ENCODE peak calls at places on chromosomes 2 and 18, in four cellular contexts. One of them, this sample, is unnamed.

GRCh38 chr18:63339920-63340484 is 20.4 kb upstream of the BCL2 start:
- DNase-seq in fibroblast of lung: peak; percentile 58
- DNase-seq in CD4-positive, CD25-positive, alpha-beta regulatory T cell: peak; percentile 30
- DNase-seq in neural progenitor cell: peak; percentile 86
- DNase-seq in this sample: peak; percentile 71

GRCh38 chr2:46134531-46135229 is 162.5 kb upstream of the EPAS1 start:
- DNase-seq in fibroblast of lung: peak; percentile 34
- DNase-seq in CD4-positive, CD25-positive, alpha-beta regulatory T cell: no peak
- DNase-seq in neural progenitor cell: no peak
- DNase-seq in this sample: no peak

GRCh38 chr2:192035731-192036442 is 158.8 kb downstream of the TMEFF2 start:
- DNase-seq in fibroblast of lung: peak; percentile 79
- DNase-seq in CD4-positive, CD25-positive, alpha-beta regulatory T cell: no peak
- DNase-seq in neural progenitor cell: no peak
- DNase-seq in this sample: no peak

GRCh38 chr18:42954887-42955286 is 160.6 kb downstream of the RIT2 start:
- DNase-seq in fibroblast of lung: no peak
- DNase-seq in CD4-positive, CD25-positive, alpha-beta regulatory T cell: no peak
- DNase-seq in neural progenitor cell: no peak
- DNase-seq in this sample: no peak

GRCh38 chr2:207219716-207220414 is 54.1 kb upstream of the KLF7 start:
- DNase-seq in fibroblast of lung: peak; percentile 86
- DNase-seq in CD4-positive, CD25-positive, alpha-beta regulatory T cell: no peak
- DNase-seq in neural progenitor cell: no peak
- DNase-seq in this sample: no peak

GRCh38 chr2:65530547-65531320 is 98.3 kb upstream of the SPRED2 start:
- DNase-seq in fibroblast of lung: peak; percentile 54
- DNase-seq in CD4-positive, CD25-positive, alpha-beta regulatory T cell: no peak
- DNase-seq in neural progenitor cell: no peak
- DNase-seq in this sample: no peak

GRCh38 chr2:65204461-65205230 is 23.0 kb upstream of the ACTR2 start:
- DNase-seq in fibroblast of lung: peak; percentile 25
- DNase-seq in CD4-positive, CD25-positive, alpha-beta regulatory T cell: peak; percentile 16
- DNase-seq in neural progenitor cell: no peak
- DNase-seq in this sample: no peak

GRCh38 chr2:224359569-224359968 is 42.3 kb downstream of the FAM124B start:
- DNase-seq in fibroblast of lung: no peak
- DNase-seq in CD4-positive, CD25-positive, alpha-beta regulatory T cell: no peak
- DNase-seq in neural progenitor cell: peak; percentile 59
- DNase-seq in this sample: no peak

GRCh38 chr2:85705680-85706039 is 11.5 kb downstream of the GNLY start:
- DNase-seq in fibroblast of lung: peak; percentile 99
- DNase-seq in CD4-positive, CD25-positive, alpha-beta regulatory T cell: no peak
- DNase-seq in neural progenitor cell: no peak
- DNase-seq in this sample: no peak

GRCh38 chr2:130986890-130987493 is 106.3 kb downstream of the FAM168B start:
- DNase-seq in fibroblast of lung: no peak
- DNase-seq in CD4-positive, CD25-positive, alpha-beta regulatory T cell: no peak
- DNase-seq in neural progenitor cell: no peak
- DNase-seq in this sample: no peak

GRCh38 chr2:136362676-136363390 is 244.9 kb upstream of the CXCR4 start:
- DNase-seq in fibroblast of lung: no peak
- DNase-seq in CD4-positive, CD25-positive, alpha-beta regulatory T cell: no peak
- DNase-seq in neural progenitor cell: no peak
- DNase-seq in this sample: no peak

GRCh38 chr18:54250846-54251251 is 18.5 kb upstream of the POLI start:
- DNase-seq in fibroblast of lung: no peak
- DNase-seq in CD4-positive, CD25-positive, alpha-beta regulatory T cell: no peak
- DNase-seq in neural progenitor cell: no peak
- DNase-seq in this sample: no peak

GRCh38 chr2:167140767-167141166 is 252.5 kb downstream of the XIRP2 start:
- DNase-seq in fibroblast of lung: peak; percentile 97
- DNase-seq in CD4-positive, CD25-positive, alpha-beta regulatory T cell: no peak
- DNase-seq in neural progenitor cell: no peak
- DNase-seq in this sample: no peak

GRCh38 chr2:30237346-30238142 is 6.2 kb downstream of the LBH start:
- DNase-seq in fibroblast of lung: no peak
- DNase-seq in CD4-positive, CD25-positive, alpha-beta regulatory T cell: no peak
- DNase-seq in neural progenitor cell: no peak
- DNase-seq in this sample: no peak

GRCh38 chr18:23703057-23703986 is 14.1 kb downstream of the LAMA3 start:
- DNase-seq in fibroblast of lung: peak; percentile 77
- DNase-seq in CD4-positive, CD25-positive, alpha-beta regulatory T cell: no peak
- DNase-seq in neural progenitor cell: peak; percentile 49
- DNase-seq in this sample: peak; percentile 43

GRCh38 chr18:61893971-61894750 is 1.4 kb upstream of the RNF152 start:
- DNase-seq in fibroblast of lung: peak; percentile 61
- DNase-seq in CD4-positive, CD25-positive, alpha-beta regulatory T cell: peak; percentile 42
- DNase-seq in neural progenitor cell: peak; percentile 90
- DNase-seq in this sample: peak; percentile 90

GRCh38 chr2:222672068-222672401 is 577 bp downstream of the MOGAT1 start:
- DNase-seq in fibroblast of lung: no peak
- DNase-seq in CD4-positive, CD25-positive, alpha-beta regulatory T cell: no peak
- DNase-seq in neural progenitor cell: no peak
- DNase-seq in this sample: no peak

GRCh38 chr2:20343128-20343527 is 7.5 kb downstream of the PUM2 start:
- DNase-seq in fibroblast of lung: peak; percentile 38
- DNase-seq in CD4-positive, CD25-positive, alpha-beta regulatory T cell: no peak
- DNase-seq in neural progenitor cell: no peak
- DNase-seq in this sample: no peak
- H3K4me1 ChIP-seq in fibroblast of lung: peaks cover 3% of the 10 kb centered on the region
- H3K4me1 ChIP-seq in CD4-positive, CD25-positive, alpha-beta regulatory T cell: peaks cover 73% of the 10 kb centered on the region
- H3K4me1 ChIP-seq in neural progenitor cell: peaks cover 25% of the 10 kb centered on the region
- H3K4me1 ChIP-seq in this sample: peaks cover 13% of the 10 kb centered on the region

GRCh38 chr2:88254437-88255081 is 84.4 kb downstream of the THNSL2 start:
- DNase-seq in fibroblast of lung: no peak
- DNase-seq in CD4-positive, CD25-positive, alpha-beta regulatory T cell: no peak
- DNase-seq in neural progenitor cell: no peak
- DNase-seq in this sample: no peak
- H3K27me3 ChIP-seq in fibroblast of lung: no peaks in the 10 kb centered on the region
- H3K27me3 ChIP-seq in CD4-positive, CD25-positive, alpha-beta regulatory T cell: no peaks in the 10 kb centered on the region
- H3K27me3 ChIP-seq in neural progenitor cell: no peaks in the 10 kb centered on the region
- H3K27me3 ChIP-seq in this sample: peaks cover 3% of the 10 kb centered on the region

GRCh38 chr2:237835372-237835771 is 24.1 kb upstream of the RAMP1 start:
- DNase-seq in fibroblast of lung: no peak
- DNase-seq in CD4-positive, CD25-positive, alpha-beta regulatory T cell: no peak
- DNase-seq in neural progenitor cell: no peak
- DNase-seq in this sample: no peak

DNA sequence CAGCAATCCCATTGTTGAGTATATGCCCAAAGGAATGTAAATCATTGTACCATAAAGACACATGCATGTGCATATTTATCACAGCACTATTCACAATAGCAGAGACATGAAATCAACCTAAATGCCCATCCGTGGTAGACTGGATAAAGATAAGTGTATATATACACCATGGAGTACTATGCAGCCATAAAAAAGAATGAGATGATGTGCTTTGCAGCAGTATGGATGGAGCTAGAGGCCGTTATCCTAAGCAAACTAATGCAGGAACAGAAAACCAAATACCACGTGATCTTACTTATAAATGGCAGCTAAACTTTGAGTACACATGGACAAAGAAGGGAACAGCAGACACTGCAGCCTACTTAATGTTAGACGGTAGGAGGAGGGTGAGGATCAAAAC is 18.4 kb upstream of the RAMP1 start:
- DNase-seq in fibroblast of lung: no peak
- DNase-seq in CD4-positive, CD25-positive, alpha-beta regulatory T cell: no peak
- DNase-seq in neural progenitor cell: no peak
- DNase-seq in this sample: no peak
- H3K4me3 ChIP-seq in fibroblast of lung: no peak overlapping the region
- H3K4me3 ChIP-seq in CD4-positive, CD25-positive, alpha-beta regulatory T cell: no peak overlapping the region
- H3K4me3 ChIP-seq in neural progenitor cell: no peak overlapping the region
- H3K4me3 ChIP-seq in this sample: no peak overlapping the region

DNA sequence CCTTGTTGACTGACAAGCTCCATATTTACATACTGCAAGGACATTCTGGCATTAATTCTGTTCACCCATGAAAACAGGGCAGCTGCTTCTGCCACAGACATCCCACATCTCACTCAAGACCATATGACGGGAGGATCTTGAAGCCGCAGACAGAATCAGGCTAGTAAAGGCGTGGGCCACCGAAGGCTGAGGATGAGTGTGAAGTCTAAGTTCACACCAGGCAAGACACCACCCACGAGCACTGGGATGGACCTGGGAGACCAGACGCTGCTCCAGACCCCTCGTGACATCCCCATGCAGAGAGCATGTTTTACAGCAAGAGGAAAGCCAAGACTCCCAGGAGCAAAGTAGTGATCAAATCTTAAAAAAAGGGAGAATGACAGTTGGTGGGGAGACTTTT is 3.2 kb downstream of the FHL2 start:
- DNase-seq in fibroblast of lung: no peak
- DNase-seq in CD4-positive, CD25-positive, alpha-beta regulatory T cell: no peak
- DNase-seq in neural progenitor cell: no peak
- DNase-seq in this sample: no peak
- H3K4me1 ChIP-seq in fibroblast of lung: peaks cover 26% of the 10 kb centered on the region
- H3K4me1 ChIP-seq in CD4-positive, CD25-positive, alpha-beta regulatory T cell: peaks cover 13% of the 10 kb centered on the region
- H3K4me1 ChIP-seq in neural progenitor cell: no peaks in the 10 kb centered on the region
- H3K4me1 ChIP-seq in this sample: peaks cover 5% of the 10 kb centered on the region

This sample was measured in HAP-1.